ENCODE peak calls at places on chromosomes 2 and 18, in six cellular contexts. One of them, this sample, is unnamed.
A peak's percentile ranks its signal among the peaks of the same experiment; 100 is the strongest.

GRCh38 chr18:59006461-59007067 is 133.1 kb upstream of the SEC11C start:
- DNase-seq in glutamatergic neuron: no peak
- DNase-seq in B cell: no peak
- DNase-seq in NCI-H2029: no peak
- DNase-seq in D341Med: no peak
- DNase-seq in LoVo: no peak
- DNase-seq in this sample: no peak

GRCh38 chr2:48107326-48107925 is 201.1 kb upstream of the FBXO11 start:
- DNase-seq in glutamatergic neuron: no peak
- DNase-seq in B cell: no peak
- DNase-seq in NCI-H2029: no peak
- DNase-seq in D341Med: no peak
- DNase-seq in LoVo: peak; percentile 35
- DNase-seq in this sample: peak; percentile 29

GRCh38 chr2:106801256-106801655 is 84.7 kb downstream of the ST6GAL2 start:
- DNase-seq in glutamatergic neuron: peak; percentile 33
- DNase-seq in B cell: no peak
- DNase-seq in NCI-H2029: no peak
- DNase-seq in D341Med: no peak
- DNase-seq in LoVo: no peak
- DNase-seq in this sample: no peak

GRCh38 chr2:147082850-147083522 is 761.8 kb upstream of the ACVR2A start:
- DNase-seq in glutamatergic neuron: peak; percentile 51
- DNase-seq in B cell: peak; percentile 44
- DNase-seq in NCI-H2029: peak; percentile 49
- DNase-seq in D341Med: peak; percentile 54
- DNase-seq in LoVo: peak; percentile 62
- DNase-seq in this sample: peak; percentile 26

GRCh38 chr2:54271843-54272600 is 16.0 kb upstream of the TSPYL6 start:
- DNase-seq in glutamatergic neuron: no peak
- DNase-seq in B cell: peak; percentile 53
- DNase-seq in NCI-H2029: no peak
- DNase-seq in D341Med: no peak
- DNase-seq in LoVo: no peak
- DNase-seq in this sample: no peak

GRCh38 chr2:66865161-66865560 is 430.2 kb downstream of the MEIS1 start:
- DNase-seq in glutamatergic neuron: no peak
- DNase-seq in B cell: no peak
- DNase-seq in NCI-H2029: no peak
- DNase-seq in D341Med: no peak
- DNase-seq in LoVo: no peak
- DNase-seq in this sample: no peak

GRCh38 chr2:210623506-210623905 is 67.1 kb downstream of the CPS1 start:
- DNase-seq in glutamatergic neuron: no peak
- DNase-seq in B cell: no peak
- DNase-seq in NCI-H2029: no peak
- DNase-seq in D341Med: no peak
- DNase-seq in LoVo: no peak
- DNase-seq in this sample: no peak

GRCh38 chr2:29245742-29246387 is 130.7 kb downstream of the CLIP4 start:
- DNase-seq in glutamatergic neuron: peak; percentile 52
- DNase-seq in B cell: no peak
- DNase-seq in NCI-H2029: no peak
- DNase-seq in D341Med: peak; percentile 51
- DNase-seq in LoVo: no peak
- DNase-seq in this sample: no peak

GRCh38 chr2:238216651-238217184 is 13.2 kb upstream of the ILKAP start:
- DNase-seq in glutamatergic neuron: no peak
- DNase-seq in B cell: no peak
- DNase-seq in NCI-H2029: no peak
- DNase-seq in D341Med: no peak
- DNase-seq in LoVo: no peak
- DNase-seq in this sample: no peak

GRCh38 chr2:240898108-240898730 is 2.3 kb upstream of the MAB21L4 start:
- DNase-seq in glutamatergic neuron: no peak
- DNase-seq in B cell: no peak
- DNase-seq in NCI-H2029: no peak
- DNase-seq in D341Med: no peak
- DNase-seq in LoVo: no peak
- DNase-seq in this sample: no peak

GRCh38 chr2:30772021-30772705 is 35.1 kb downstream of the CAPN13 start:
- DNase-seq in glutamatergic neuron: no peak
- DNase-seq in B cell: no peak
- DNase-seq in NCI-H2029: no peak
- DNase-seq in D341Med: no peak
- DNase-seq in LoVo: no peak
- DNase-seq in this sample: no peak

GRCh38 chr2:11409184-11409959 is 56.6 kb downstream of the E2F6 start:
- DNase-seq in glutamatergic neuron: no peak
- DNase-seq in B cell: peak; percentile 11
- DNase-seq in NCI-H2029: no peak
- DNase-seq in D341Med: no peak
- DNase-seq in LoVo: no peak
- DNase-seq in this sample: no peak

GRCh38 chr2:45745231-45745630 is 93.8 kb downstream of the PRKCE start:
- DNase-seq in glutamatergic neuron: no peak
- DNase-seq in B cell: no peak
- DNase-seq in NCI-H2029: no peak
- DNase-seq in D341Med: no peak
- DNase-seq in LoVo: no peak
- DNase-seq in this sample: no peak

GRCh38 chr18:3281456-3282400 is 19.8 kb downstream of the MYL12B start:
- DNase-seq in glutamatergic neuron: no peak
- DNase-seq in B cell: no peak
- DNase-seq in NCI-H2029: peak; percentile 38
- DNase-seq in D341Med: no peak
- DNase-seq in LoVo: peak; percentile 84
- DNase-seq in this sample: no peak

GRCh38 chr2:141611981-141612380 is 518.8 kb downstream of the LRP1B start:
- DNase-seq in glutamatergic neuron: no peak
- DNase-seq in B cell: no peak
- DNase-seq in NCI-H2029: no peak
- DNase-seq in D341Med: no peak
- DNase-seq in LoVo: no peak
- DNase-seq in this sample: no peak

GRCh38 chr2:146721486-146721885 is 1123.3 kb upstream of the ACVR2A start:
- DNase-seq in glutamatergic neuron: no peak
- DNase-seq in B cell: no peak
- DNase-seq in NCI-H2029: peak; percentile 90
- DNase-seq in D341Med: no peak
- DNase-seq in LoVo: no peak
- DNase-seq in this sample: no peak

GRCh38 chr2:195343942-195344530 is 313.0 kb upstream of the SLC39A10 start:
- DNase-seq in glutamatergic neuron: no peak
- DNase-seq in B cell: no peak
- DNase-seq in NCI-H2029: no peak
- DNase-seq in D341Med: no peak
- DNase-seq in LoVo: no peak
- DNase-seq in this sample: no peak

GRCh38 chr2:19312949-19313348 is 45.5 kb downstream of the OSR1 start:
- DNase-seq in glutamatergic neuron: no peak
- DNase-seq in B cell: no peak
- DNase-seq in NCI-H2029: no peak
- DNase-seq in D341Med: no peak
- DNase-seq in LoVo: no peak
- DNase-seq in this sample: no peak

GRCh38 chr2:121992700-121993099 is 237.2 kb downstream of the TSN start:
- DNase-seq in glutamatergic neuron: no peak
- DNase-seq in B cell: no peak
- DNase-seq in NCI-H2029: no peak
- DNase-seq in D341Med: no peak
- DNase-seq in LoVo: no peak
- DNase-seq in this sample: no peak

GRCh38 chr2:219639356-219639755 is 11.9 kb downstream of the SLC4A3 start:
- DNase-seq in glutamatergic neuron: no peak
- DNase-seq in B cell: no peak
- DNase-seq in NCI-H2029: no peak
- DNase-seq in D341Med: no peak
- DNase-seq in LoVo: no peak
- DNase-seq in this sample: no peak

GRCh38 chr2:177296047-177296446 is 31.5 kb upstream of the NFE2L2 start:
- DNase-seq in glutamatergic neuron: no peak
- DNase-seq in B cell: no peak
- DNase-seq in NCI-H2029: no peak
- DNase-seq in D341Med: no peak
- DNase-seq in LoVo: peak; percentile 29
- DNase-seq in this sample: no peak

GRCh38 chr18:76643996-76644395 is 149.0 kb upstream of the ZNF516 start:
- DNase-seq in glutamatergic neuron: no peak
- DNase-seq in B cell: no peak
- DNase-seq in NCI-H2029: no peak
- DNase-seq in D341Med: no peak
- DNase-seq in LoVo: no peak
- DNase-seq in this sample: no peak

GRCh38 chr18:23456835-23457234 is 3.7 kb downstream of the RIOK3 start:
- DNase-seq in glutamatergic neuron: no peak
- DNase-seq in B cell: no peak
- DNase-seq in NCI-H2029: no peak
- DNase-seq in D341Med: no peak
- DNase-seq in LoVo: no peak
- DNase-seq in this sample: no peak

GRCh38 chr2:195596840-195597239 is 60.2 kb upstream of the SLC39A10 start:
- DNase-seq in glutamatergic neuron: no peak
- DNase-seq in B cell: no peak
- DNase-seq in NCI-H2029: no peak
- DNase-seq in D341Med: no peak
- DNase-seq in LoVo: no peak
- DNase-seq in this sample: no peak

GRCh38 chr2:42908538-42909200 is 116.3 kb upstream of the HAAO start:
- DNase-seq in glutamatergic neuron: no peak
- DNase-seq in B cell: no peak
- DNase-seq in NCI-H2029: no peak
- DNase-seq in D341Med: no peak
- DNase-seq in LoVo: no peak
- DNase-seq in this sample: no peak

GRCh38 chr2:55133467-55134315 is 83.4 kb upstream of the RTN4 start:
- DNase-seq in glutamatergic neuron: no peak
- DNase-seq in B cell: peak; percentile 60
- DNase-seq in NCI-H2029: peak; percentile 10
- DNase-seq in D341Med: no peak
- DNase-seq in LoVo: no peak
- DNase-seq in this sample: no peak

GRCh38 chr2:101382406-101382805 is 4.9 kb downstream of the CREG2 start:
- DNase-seq in glutamatergic neuron: no peak
- DNase-seq in B cell: no peak
- DNase-seq in NCI-H2029: no peak
- DNase-seq in D341Med: no peak
- DNase-seq in LoVo: no peak
- DNase-seq in this sample: no peak

GRCh38 chr18:70221156-70221910 is 15.8 kb upstream of the RTTN start:
- DNase-seq in glutamatergic neuron: no peak
- DNase-seq in B cell: no peak
- DNase-seq in NCI-H2029: no peak
- DNase-seq in D341Med: peak; percentile 67
- DNase-seq in LoVo: no peak
- DNase-seq in this sample: no peak

GRCh38 chr2:63729831-63730230 is 111.9 kb upstream of the UGP2 start:
- DNase-seq in glutamatergic neuron: no peak
- DNase-seq in B cell: no peak
- DNase-seq in NCI-H2029: no peak
- DNase-seq in D341Med: no peak
- DNase-seq in LoVo: no peak
- DNase-seq in this sample: no peak

GRCh38 chr2:37872192-37872545 is 52.9 kb upstream of the RMDN2 start:
- DNase-seq in glutamatergic neuron: no peak
- DNase-seq in B cell: no peak
- DNase-seq in NCI-H2029: no peak
- DNase-seq in D341Med: no peak
- DNase-seq in LoVo: no peak
- DNase-seq in this sample: no peak

GRCh38 chr18:46917808-46918600 is 602 bp downstream of the KATNAL2 start:
- DNase-seq in glutamatergic neuron: no peak
- DNase-seq in B cell: no peak
- DNase-seq in NCI-H2029: no peak
- DNase-seq in D341Med: peak; percentile 39
- DNase-seq in LoVo: peak; percentile 7
- DNase-seq in this sample: peak; percentile 2